ENCODE peak calls at places on chromosomes 16 and 17, in four cellular contexts. X is cerebellar nuclear complex; M is NCI-H774; R is stimulated activated CD8-positive, alpha-beta memory T cell treated with anti-CD3 and anti-CD28 coated beads, Interleukin-4, amount 100 ng/mL, for 4 hours. Y is an unnamed sample.

GRCh38 chr17:73291260-73291801 is 20.5 kb downstream of the CDC42EP4 start:
- DNase-seq in X (no peak), M (no peak), R (no peak), Y (peak; percentile 87)

GRCh38 chr16:84862804-84863484 is 43.2 kb downstream of the CRISPLD2 start:
- DNase-seq in X (no peak), M (no peak), R (no peak), Y (no peak)

GRCh38 chr17:42072323-42073187 is 22.2 kb upstream of the C17orf113 start:
- DNase-seq in X (no peak), M (no peak), R (no peak), Y (no peak)

GRCh38 chr16:3637371-3637923 is 17.0 kb upstream of the DNASE1 start:
- DNase-seq in X (no peak), M (no peak), R (no peak), Y (peak; percentile 36)

GRCh38 chr17:56351675-56352074 is 198.4 kb downstream of the ANKFN1 start:
- DNase-seq in X (no peak), M (peak; percentile 39), R (no peak), Y (no peak)

GRCh38 chr17:27206447-27206846 is 87.5 kb upstream of the WSB1 start:
- DNase-seq in X (no peak), M (no peak), R (no peak), Y (no peak)

GRCh38 chr16:57626420-57627170 is 1.8 kb upstream of the ADGRG1 start:
- DNase-seq in X (no peak), M (no peak), R (no peak), Y (no peak)

GRCh38 chr16:73058616-73059409 is 10.9 kb upstream of the ZFHX3 start:
- DNase-seq in X (no peak), M (peak; percentile 26), R (no peak), Y (peak; percentile 42)

GRCh38 chr17:18009609-18010420 is 29.2 kb downstream of the ATPAF2 start:
- DNase-seq in X (no peak), M (no peak), R (no peak), Y (no peak)

GRCh38 chr16:75305364-75306101 is 54.1 kb upstream of the BCAR1 start:
- DNase-seq in X (no peak), M (no peak), R (peak; percentile 6), Y (peak; percentile 98)

GRCh38 chr16:3150346-3151218 is 15.8 kb downstream of the ZNF213 start:
- DNase-seq in X (peak; percentile 83), M (peak; percentile 93), R (peak; percentile 90), Y (peak; percentile 95)

GRCh38 chr17:5758651-5759050 is 174.3 kb upstream of the NLRP1 start:
- DNase-seq in X (no peak), M (no peak), R (no peak), Y (no peak)

GRCh38 chr17:51164911-51165679 is 1.1 kb upstream of the NME2 start:
- DNase-seq in X (no peak), M (peak; percentile 28), R (no peak), Y (no peak)

GRCh38 chr17:41792835-41793748 is 6.6 kb upstream of the JUP start:
- DNase-seq in X (no peak), M (no peak), R (no peak), Y (peak; percentile 88)

GRCh38 chr17:39107141-39107540 is 44.3 kb downstream of the PLXDC1 start:
- DNase-seq in X (no peak), M (no peak), R (no peak), Y (no peak)

GRCh38 chr17:82940226-82941020 is 100.6 kb upstream of the ZNF750 start:
- DNase-seq in X (no peak), M (no peak), R (no peak), Y (no peak)

GRCh38 chr17:40303009-40303657 is 5.8 kb upstream of the RARA start:
- DNase-seq in X (peak; percentile 37), M (peak; percentile 15), R (no peak), Y (peak; percentile 43)

GRCh38 chr16:87505834-87506233 is 13.0 kb upstream of the ZCCHC14 start:
- DNase-seq in X (no peak), M (no peak), R (no peak), Y (no peak)

GRCh38 chr17:39213852-39214251 is 11.9 kb downstream of the STAC2 start:
- DNase-seq in X (no peak), M (peak; percentile 25), R (no peak), Y (peak; percentile 68)

GRCh38 chr16:78925071-78925714 is 675.3 kb downstream of the MAF start:
- DNase-seq in X (no peak), M (no peak), R (no peak), Y (peak; percentile 8)

GRCh38 chr16:56329887-56330286 is 95.5 kb downstream of the AMFR start:
- DNase-seq in X (no peak), M (no peak), R (no peak), Y (no peak)

GRCh38 chr16:65817066-65817465 is 549.4 kb upstream of the CDH5 start:
- DNase-seq in X (no peak), M (no peak), R (no peak), Y (no peak)

Y was measured in LoVo.